ENCODE peak calls at places on chromosomes 16 and 17, in ten cellular contexts. M is MG63, S is brain microvascular endothelial cell, R is DND-41, O is tibial artery, C is AG09309, Q is transverse colon, D is PC-9, Y is coronary artery, H is neural progenitor cell. A is an unnamed sample.

GRCh38 chr16:471353-472198 is 46.1 kb downstream of the RAB11FIP3 start:
- DNase-seq in M (peak), S (no peak), R (no peak), O (no peak), C (no peak), Q (no peak), D (no peak), Y (no peak), H (peak), A (no peak)

GRCh38 chr17:75617675-75618074 is 15.6 kb upstream of the SMIM5 start:
- DNase-seq in M (no peak), S (no peak), R (no peak), O (no peak), C (no peak), Q (no peak), D (no peak), Y (no peak), H (no peak), A (no peak)

GRCh38 chr16:25007284-25007984 is 7.7 kb downstream of the ARHGAP17 start:
- DNase-seq in M (peak), S (peak), R (no peak), O (no peak), C (no peak), Q (no peak), D (no peak), Y (no peak), H (no peak), A (no peak)

GRCh38 chr17:31580331-31581021 is 189.0 kb downstream of the RAB11FIP4 start:
- DNase-seq in M (peak), S (peak), R (no peak), O (peak), C (no peak), Q (no peak), D (peak), Y (no peak), H (no peak), A (no peak)

GRCh38 chr17:59814685-59815084 is 78.1 kb downstream of the TUBD1 start:
- DNase-seq in M (no peak), S (no peak), R (no peak), O (no peak), C (no peak), Q (no peak), D (no peak), Y (no peak), H (no peak), A (no peak)

GRCh38 chr16:67391424-67392300 is 1.6 kb downstream of the TPPP3 start:
- DNase-seq in M (peak), S (no peak), R (no peak), O (no peak), C (no peak), Q (no peak), D (no peak), Y (no peak), H (no peak), A (no peak)

GRCh38 chr16:10015397-10015796 is 166.8 kb downstream of the GRIN2A start:
- DNase-seq in M (no peak), S (no peak), R (no peak), O (no peak), C (no peak), Q (no peak), D (no peak), Y (no peak), H (no peak), A (no peak)

GRCh38 chr16:85767569-85767968 is 16.7 kb upstream of the C16orf74 start:
- DNase-seq in M (peak), S (peak), R (no peak), O (no peak), C (peak), Q (no peak), D (peak), Y (no peak), H (no peak), A (no peak)

GRCh38 chr17:50151937-50152547 is 1.6 kb upstream of the PPP1R9B start:
- DNase-seq in M (peak), S (peak), R (peak), O (peak), C (peak), Q (peak), D (peak), Y (no peak), H (peak), A (peak)

GRCh38 chr17:3973498-3974137 is 9.4 kb upstream of the ATP2A3 start:
- DNase-seq in M (no peak), S (no peak), R (no peak), O (no peak), C (no peak), Q (no peak), D (no peak), Y (no peak), H (no peak), A (no peak)

GRCh38 chr16:23679986-23680336 is 1.3 kb downstream of the PLK1 start:
- DNase-seq in M (no peak), S (no peak), R (no peak), O (no peak), C (no peak), Q (no peak), D (no peak), Y (no peak), H (no peak), A (no peak)

GRCh38 chr17:17874478-17874877 is 37.7 kb upstream of the SREBF1 start:
- DNase-seq in M (peak), S (peak), R (no peak), O (no peak), C (peak), Q (no peak), D (peak), Y (no peak), H (no peak), A (no peak)

GRCh38 chr17:81727324-81728031 is 15.4 kb downstream of the SLC25A10 start:
- DNase-seq in M (no peak), S (no peak), R (no peak), O (no peak), C (no peak), Q (peak), D (no peak), Y (no peak), H (no peak), A (no peak)

GRCh38 chr17:41540921-41541625 is 13.0 kb upstream of the KRT19 start:
- DNase-seq in M (peak), S (no peak), R (no peak), O (no peak), C (no peak), Q (no peak), D (peak), Y (no peak), H (no peak), A (no peak)

GRCh38 chr16:62978451-62978850 is 942.2 kb upstream of the CDH8 start:
- DNase-seq in M (no peak), S (no peak), R (no peak), O (no peak), C (no peak), Q (no peak), D (no peak), Y (no peak), H (no peak), A (no peak)

GRCh38 chr16:29029168-29029994 is 44.5 kb downstream of the LAT start:
- DNase-seq in M (peak), S (peak), R (peak), O (no peak), C (peak), Q (no peak), D (peak), Y (no peak), H (peak), A (no peak)

GRCh38 chr17:7405882-7406825 is 1.5 kb upstream of the NLGN2 start:
- DNase-seq in M (no peak), S (no peak), R (no peak), O (no peak), C (no peak), Q (no peak), D (no peak), Y (no peak), H (peak), A (no peak)
- H3K4me3 ChIP-seq in M (peak), S (peak), R (peak), O (peak), C (peak), Q (no peak), D (peak), Y (peak), H (peak), A (no peak)

GRCh38 chr16:4401510-4401909 is 14.9 kb downstream of the CORO7 start:
- DNase-seq in M (no peak), S (no peak), R (no peak), O (no peak), C (no peak), Q (no peak), D (no peak), Y (no peak), H (no peak), A (no peak)
- H3K4me3 ChIP-seq in M (no peak), S (no peak), R (no peak), O (no peak), C (no peak), Q (no peak), D (no peak), Y (no peak), H (no peak), A (no peak)

DNA sequence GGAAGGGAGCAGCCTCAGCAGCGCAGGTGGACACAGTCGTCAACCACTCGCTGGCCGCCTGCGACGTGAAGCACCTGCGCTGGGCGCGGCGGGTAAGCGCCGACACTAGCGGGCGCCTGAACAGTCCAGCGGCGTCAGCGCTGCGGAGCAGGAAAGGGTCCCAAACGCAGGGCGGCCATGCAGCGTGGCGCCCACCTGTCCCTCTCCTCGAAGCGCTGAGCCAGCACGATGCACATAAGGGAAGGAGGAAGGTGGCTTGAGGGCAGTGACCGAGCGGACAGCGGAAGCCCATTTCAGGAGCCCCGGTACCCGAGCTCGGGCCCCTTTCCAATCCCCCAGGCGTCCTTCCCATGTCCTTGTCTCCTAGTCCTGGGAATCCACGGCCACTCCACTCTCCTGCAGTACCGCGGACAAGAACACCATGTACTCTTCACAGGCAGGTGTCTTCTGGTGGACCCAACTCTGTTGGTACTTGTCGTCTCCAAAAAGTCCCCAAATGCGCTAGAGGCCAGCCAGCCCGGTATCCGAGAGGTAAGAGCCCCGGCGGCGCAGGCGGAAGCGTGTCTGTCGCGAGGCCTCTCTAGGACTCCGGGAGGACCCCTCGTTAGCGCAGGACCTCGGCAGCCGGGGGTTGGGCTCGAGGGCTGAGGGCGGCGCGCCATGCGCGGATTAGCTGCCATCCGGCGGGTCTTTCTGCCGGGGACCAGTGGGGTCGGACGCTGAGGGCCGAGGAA is 14.4 kb downstream of the ZNF232 start:
- DNase-seq in M (no peak), S (no peak), R (no peak), O (peak), C (no peak), Q (peak), D (no peak), Y (no peak), H (peak), A (no peak)
- H3K4me3 ChIP-seq in M (no peak), S (no peak), R (no peak), O (peak), C (no peak), Q (no peak), D (no peak), Y (peak), H (peak), A (no peak)

GRCh38 chr17:80049986-80050385 is 13.5 kb downstream of the CCDC40 start:
- DNase-seq in M (no peak), S (no peak), R (no peak), O (no peak), C (no peak), Q (no peak), D (no peak), Y (no peak), H (no peak), A (no peak)

GRCh38 chr17:80047176-80047575 is 10.7 kb downstream of the CCDC40 start:
- DNase-seq in M (no peak), S (no peak), R (no peak), O (no peak), C (no peak), Q (no peak), D (no peak), Y (no peak), H (no peak), A (no peak)

GRCh38 chr17:80043963-80044362 is 7.5 kb downstream of the CCDC40 start:
- DNase-seq in M (no peak), S (no peak), R (no peak), O (no peak), C (no peak), Q (no peak), D (no peak), Y (no peak), H (no peak), A (peak)

GRCh38 chr17:80050706-80051105 is 14.3 kb downstream of the CCDC40 start:
- DNase-seq in M (no peak), S (no peak), R (no peak), O (no peak), C (no peak), Q (no peak), D (no peak), Y (no peak), H (no peak), A (no peak)

DNA sequence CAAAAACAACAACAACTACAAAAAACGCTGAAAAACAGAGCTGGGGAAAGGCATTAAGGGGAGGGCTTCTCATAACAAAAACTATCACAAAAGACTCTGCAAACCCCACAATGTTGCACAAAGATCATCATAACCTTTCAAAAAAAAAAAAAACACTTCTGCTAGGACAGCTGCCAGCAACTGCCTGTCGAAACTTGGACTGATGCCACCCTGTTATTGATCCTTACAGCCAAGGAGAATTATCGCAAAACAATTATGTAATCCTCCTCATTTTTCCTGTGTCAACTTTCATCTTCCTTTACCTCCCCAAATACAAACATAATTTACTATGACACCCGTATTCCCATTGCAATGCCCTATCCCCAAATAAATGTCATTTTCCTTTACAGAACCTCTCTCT is 9.3 kb downstream of the CCDC40 start:
- DNase-seq in M (no peak), S (no peak), R (no peak), O (no peak), C (no peak), Q (no peak), D (no peak), Y (no peak), H (no peak), A (no peak)
- H3K4me3 ChIP-seq in M (no peak), S (no peak), R (no peak), O (no peak), C (no peak), Q (no peak), D (no peak), Y (no peak), H (no peak), A (no peak)

GRCh38 chr17:77146882-77147281 is 6.1 kb downstream of the SEC14L1 start:
- DNase-seq in M (no peak), S (no peak), R (no peak), O (no peak), C (no peak), Q (peak), D (no peak), Y (no peak), H (no peak), A (no peak)

GRCh38 chr17:77147357-77147801 is 6.6 kb downstream of the SEC14L1 start:
- DNase-seq in M (no peak), S (no peak), R (no peak), O (no peak), C (no peak), Q (peak), D (no peak), Y (no peak), H (no peak), A (no peak)

GRCh38 chr17:77144227-77144626 is 3.5 kb downstream of the SEC14L1 start:
- DNase-seq in M (no peak), S (no peak), R (no peak), O (no peak), C (no peak), Q (no peak), D (no peak), Y (no peak), H (no peak), A (no peak)

GRCh38 chr17:77145209-77145608 is 4.4 kb downstream of the SEC14L1 start:
- DNase-seq in M (no peak), S (no peak), R (no peak), O (no peak), C (no peak), Q (no peak), D (no peak), Y (no peak), H (no peak), A (no peak)

GRCh38 chr17:77145635-77146632 is 5.2 kb downstream of the SEC14L1 start:
- DNase-seq in M (peak), S (peak), R (no peak), O (peak), C (no peak), Q (peak), D (peak), Y (peak), H (no peak), A (no peak)
- H3K4me3 ChIP-seq in M (no peak), S (peak), R (no peak), O (peak), C (no peak), Q (no peak), D (peak), Y (peak), H (no peak), A (no peak)

GRCh38 chr17:15910791-15911190 is 34.1 kb upstream of the ADORA2B start:
- DNase-seq in M (no peak), S (no peak), R (no peak), O (no peak), C (no peak), Q (no peak), D (peak), Y (no peak), H (no peak), A (no peak)
- H3K4me3 ChIP-seq in M (no peak), S (no peak), R (no peak), O (no peak), C (no peak), Q (no peak), D (no peak), Y (no peak), H (no peak), A (no peak)

GRCh38 chr16:72565137-72565536 is 393.2 kb upstream of the PMFBP1 start:
- DNase-seq in M (no peak), S (no peak), R (no peak), O (no peak), C (no peak), Q (no peak), D (no peak), Y (no peak), H (no peak), A (no peak)
- H3K4me3 ChIP-seq in M (no peak), S (no peak), R (no peak), O (no peak), C (no peak), Q (no peak), D (no peak), Y (no peak), H (no peak), A (no peak)

DNA sequence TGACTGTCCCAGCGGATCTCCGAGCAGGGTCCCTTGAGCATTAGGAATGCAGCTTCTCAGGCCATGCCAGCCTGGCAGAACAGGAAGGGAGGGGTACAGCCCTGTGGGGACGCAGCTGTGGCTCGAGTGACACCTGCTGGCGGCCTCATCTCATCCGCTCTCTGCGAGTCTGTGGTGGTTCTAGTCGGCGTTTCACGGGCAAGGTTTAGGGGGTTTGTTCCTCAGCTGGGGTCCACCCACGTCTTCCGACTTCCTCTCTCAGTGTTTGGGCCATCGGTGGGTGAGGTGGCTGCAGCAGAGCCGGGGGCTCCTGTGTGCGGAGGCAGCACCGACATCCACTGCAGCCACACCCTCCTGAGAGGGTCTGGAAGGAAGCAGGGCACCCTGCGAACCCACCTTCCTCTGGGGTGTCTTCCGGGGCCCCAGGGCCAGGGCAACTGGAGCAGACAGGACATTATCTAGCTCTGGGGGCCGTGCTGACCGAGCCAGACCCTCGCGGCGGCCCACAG is 33.3 kb downstream of the JPH3 start:
- DNase-seq in M (peak), S (peak), R (peak), O (no peak), C (no peak), Q (peak), D (no peak), Y (no peak), H (peak), A (peak)
- H3K4me3 ChIP-seq in M (no peak), S (no peak), R (no peak), O (no peak), C (no peak), Q (no peak), D (peak), Y (peak), H (peak), A (peak)

DNA sequence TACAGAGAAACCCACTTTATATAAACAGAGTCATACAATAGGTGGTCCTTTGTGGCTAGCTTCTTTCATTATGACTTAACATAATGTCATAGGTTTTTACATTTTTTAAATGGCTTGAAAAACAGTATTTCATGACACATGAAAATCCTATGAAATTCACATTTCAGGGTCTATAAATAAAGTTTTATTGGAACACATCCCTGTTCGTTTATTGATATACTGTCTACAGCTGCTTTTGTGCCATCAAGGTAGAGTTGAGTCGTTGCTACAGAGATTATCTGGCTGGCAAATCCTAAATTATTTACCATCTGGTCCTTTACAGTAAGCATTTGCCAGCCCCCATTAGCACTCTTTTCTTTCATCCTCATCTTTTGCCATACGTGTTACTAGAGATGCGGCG is 2.3 kb downstream of the VPS4A start:
- DNase-seq in M (no peak), S (no peak), R (no peak), O (no peak), C (no peak), Q (no peak), D (no peak), Y (no peak), H (no peak), A (no peak)
- H3K4me3 ChIP-seq in M (no peak), S (no peak), R (no peak), O (no peak), C (no peak), Q (no peak), D (no peak), Y (no peak), H (no peak), A (no peak)